ENCODE peak calls at places on chromosomes 16 and 17, in six cellular contexts. W is stimulated activated CD4-positive, alpha-beta T cell treated with anti-CD3 and anti-CD28 coated beads, Interleukin-1b, Interleukin-23, amount 100 ng/mL, for 24 hours; P is AG09309; Z is SJSA1; M is endothelial cell of umbilical vein; I is occipital lobe. E is an unnamed sample.

GRCh38 chr16:57023541-57024249 is 34.3 kb downstream of the NLRC5 start:
- DNase-seq in I (no peak), W (no peak), M (no peak), P (no peak), Z (no peak), E (no peak)

GRCh38 chr17:73359987-73360410 is 48.2 kb upstream of the CDC42EP4 start:
- DNase-seq in I (no peak), P (no peak), M (no peak), Z (no peak), W (no peak), E (peak; percentile 96)

GRCh38 chr16:2121853-2122252 is 13.8 kb downstream of the PKD1 start:
- DNase-seq in I (peak; percentile 37), M (no peak), Z (no peak), P (no peak), W (no peak), E (no peak)

GRCh38 chr17:64641499-64641898 is 20.6 kb downstream of the SMURF2 start:
- DNase-seq in M (peak; percentile 80), W (no peak), I (no peak), Z (peak; percentile 55), P (peak; percentile 86), E (peak; percentile 13)

GRCh38 chr17:28563475-28563874 is 7.8 kb downstream of the PIGS start:
- DNase-seq in P (no peak), W (no peak), I (no peak), Z (peak; percentile 62), M (peak; percentile 38), E (peak; percentile 32)

GRCh38 chr17:30443721-30444120 is 33.5 kb upstream of the GOSR1 start:
- DNase-seq in P (no peak), I (no peak), Z (no peak), W (no peak), M (no peak), E (no peak)

GRCh38 chr16:2429771-2430663 is 770 bp downstream of the CCNF start:
- DNase-seq in W (no peak), P (no peak), I (no peak), M (peak; percentile 21), Z (peak; percentile 28), E (peak; percentile 40)

GRCh38 chr17:81470944-81471803 is 41.4 kb downstream of the ACTG1 start:
- DNase-seq in M (no peak), Z (no peak), I (no peak), P (no peak), W (no peak), E (no peak)

GRCh38 chr17:15475620-15476354 is 8.4 kb upstream of the CDRT4 start:
- DNase-seq in M (no peak), P (peak; percentile 53), Z (no peak), I (no peak), W (no peak), E (no peak)

GRCh38 chr17:56699186-56699895 is 105.8 kb downstream of the NOG start:
- DNase-seq in I (no peak), P (peak; percentile 85), M (peak; percentile 56), W (no peak), Z (peak; percentile 100), E (peak; percentile 98)

GRCh38 chr16:88062341-88062861 is 111.2 kb downstream of the BANP start:
- DNase-seq in P (peak; percentile 34), Z (peak; percentile 81), W (no peak), M (no peak), I (no peak), E (peak; percentile 70)

GRCh38 chr17:45640141-45640850 is 143.8 kb upstream of the CRHR1 start:
- DNase-seq in W (peak; percentile 61), P (peak; percentile 23), Z (peak; percentile 57), I (no peak), M (peak; percentile 75), E (peak; percentile 86)

GRCh38 chr17:28949185-28950016 is 1.9 kb downstream of the PHF12 start:
- DNase-seq in I (peak; percentile 63), P (no peak), W (peak; percentile 36), Z (peak; percentile 73), M (peak; percentile 76), E (peak; percentile 81)

GRCh38 chr17:81325974-81326358 is 30.9 kb upstream of the SLC38A10 start:
- DNase-seq in I (no peak), P (no peak), Z (no peak), M (no peak), W (no peak), E (no peak)

GRCh38 chr16:78224342-78224741 is 124.9 kb downstream of the WWOX start:
- DNase-seq in I (no peak), W (no peak), M (no peak), Z (no peak), P (no peak), E (no peak)

GRCh38 chr17:83199500-83200201 is 120.2 kb downstream of the METRNL start:
- DNase-seq in W (peak; percentile 26), M (no peak), P (peak; percentile 52), Z (no peak), I (no peak), E (no peak)

GRCh38 chr17:77476920-77477805 is 336.4 kb downstream of the SEC14L1 start:
- DNase-seq in I (peak; percentile 62), M (peak; percentile 30), P (peak; percentile 96), W (no peak), Z (peak; percentile 90), E (peak; percentile 94)

GRCh38 chr17:50690887-50691549 is 16.7 kb downstream of the ANKRD40 start:
- DNase-seq in W (no peak), M (no peak), I (no peak), Z (no peak), P (no peak), E (no peak)

GRCh38 chr16:14324581-14324980 is 253.5 kb downstream of the MRTFB start:
- DNase-seq in I (no peak), Z (no peak), M (peak; percentile 40), P (no peak), W (no peak), E (no peak)

GRCh38 chr17:36808181-36808661 is 129.1 kb upstream of the LHX1 start:
- DNase-seq in Z (no peak), P (no peak), M (no peak), I (no peak), W (no peak), E (peak; percentile 56)

GRCh38 chr16:65809627-65810026 is 556.9 kb upstream of the CDH5 start:
- DNase-seq in M (no peak), W (no peak), Z (no peak), P (no peak), I (no peak), E (no peak)

GRCh38 chr17:64183815-64184397 is 54.0 kb upstream of the ERN1 start:
- DNase-seq in I (no peak), W (no peak), P (no peak), M (peak; percentile 6), Z (peak; percentile 25), E (no peak)

GRCh38 chr17:79651266-79651665 is 40.4 kb upstream of the RBFOX3 start:
- DNase-seq in W (no peak), I (no peak), M (no peak), P (no peak), Z (no peak), E (no peak)

E was measured in ELF-1.